ENCODE peak calls at places on chromosomes 7 and 10, in five cellular contexts. B, N, T, P and R are unnamed samples.
A peak's percentile ranks its signal among the peaks of the same experiment; 100 is the strongest.

GRCh38 chr10:53839437-53840039 is 961.5 kb downstream of the PCDH15 start:
- DNase-seq in P (peak; percentile 15), N (no peak), T (no peak), B (no peak), R (no peak)

GRCh38 chr10:70135684-70136083 is 3.1 kb upstream of the AIFM2 start:
- DNase-seq in P (no peak), B (no peak), N (no peak), T (no peak), R (no peak)

GRCh38 chr7:64887756-64888508 is 15.1 kb upstream of the ZNF273 start:
- DNase-seq in N (peak; percentile 85), P (no peak), T (peak; percentile 30), B (no peak), R (no peak)

GRCh38 chr10:110395350-110396283 is 90.9 kb upstream of the SMNDC1 start:
- DNase-seq in B (peak; percentile 96), T (no peak), N (peak; percentile 72), P (peak; percentile 99), R (peak; percentile 86)

GRCh38 chr10:33291053-33291592 is 43.3 kb downstream of the NRP1 start:
- DNase-seq in N (no peak), P (peak; percentile 87), B (no peak), T (no peak), R (peak; percentile 43)

GRCh38 chr10:15368456-15368855 is 2.6 kb downstream of the FAM171A1 start:
- DNase-seq in T (no peak), P (no peak), N (no peak), B (no peak), R (no peak)

GRCh38 chr7:5283421-5284303 is 919 bp downstream of the SLC29A4 start:
- DNase-seq in P (no peak), B (no peak), N (no peak), T (no peak), R (no peak)

GRCh38 chr10:23499317-23499716 is 60.4 kb downstream of the OTUD1 start:
- DNase-seq in N (no peak), B (no peak), T (no peak), P (no peak), R (no peak)

GRCh38 chr7:39631736-39632304 is 8.4 kb downstream of the RALA start:
- DNase-seq in T (no peak), P (peak; percentile 43), N (no peak), B (no peak), R (no peak)

GRCh38 chr7:29287366-29287765 is 92.8 kb downstream of the CHN2 start:
- DNase-seq in T (no peak), P (peak; percentile 31), N (no peak), B (peak; percentile 64), R (no peak)

GRCh38 chr7:85184599-85185354 is 2.1 kb downstream of the SEMA3D start:
- DNase-seq in N (peak; percentile 63), B (no peak), T (no peak), P (peak; percentile 37), R (no peak)

GRCh38 chr7:20786779-20787651 is at the start of gene SP8:
- DNase-seq in P (peak; percentile 11), B (no peak), N (peak; percentile 92), T (no peak), R (no peak)

GRCh38 chr7:130294314-130294713 is 1.4 kb downstream of the CPA4 start:
- DNase-seq in T (no peak), B (no peak), P (peak; percentile 74), N (no peak), R (peak; percentile 32)

GRCh38 chr10:126521354-126521753 is 133.1 kb upstream of the ADAM12 start:
- DNase-seq in N (no peak), T (no peak), B (peak; percentile 27), P (no peak), R (no peak)

GRCh38 chr7:50632561-50633413 is 67.6 kb upstream of the DDC start:
- DNase-seq in N (peak; percentile 89), B (peak; percentile 19), P (peak; percentile 50), T (peak; percentile 54), R (no peak)

GRCh38 chr7:30468791-30469190 is 9.8 kb downstream of the NOD1 start:
- DNase-seq in N (no peak), T (no peak), P (peak; percentile 41), B (no peak), R (no peak)

GRCh38 chr10:123213192-123213591 is 59.0 kb downstream of the BUB3 start:
- DNase-seq in B (no peak), T (no peak), P (no peak), N (no peak), R (no peak)

GRCh38 chr7:100119701-100120517 is 475 bp downstream of the CNPY4 start:
- DNase-seq in T (peak; percentile 69), N (peak; percentile 90), P (peak; percentile 58), B (no peak), R (no peak)

GRCh38 chr7:4603843-4604231 is 78.3 kb upstream of the FOXK1 start:
- DNase-seq in N (no peak), B (no peak), T (no peak), P (no peak), R (no peak)

GRCh38 chr10:18005781-18006456 is 54.2 kb downstream of the SLC39A12 start:
- DNase-seq in N (no peak), B (no peak), T (no peak), P (peak; percentile 88), R (peak; percentile 67)

GRCh38 chr10:62093863-62094291 is 174.8 kb downstream of the RTKN2 start:
- DNase-seq in N (no peak), P (peak; percentile 79), T (no peak), B (no peak), R (peak; percentile 67)

GRCh38 chr7:47783456-47784240 is 164.6 kb downstream of the PKD1L1 start:
- DNase-seq in N (no peak), B (peak; percentile 77), P (peak; percentile 98), T (no peak), R (peak; percentile 87)

GRCh38 chr10:124013916-124014315 is 79.5 kb downstream of the CHST15 start:
- DNase-seq in P (no peak), N (no peak), T (no peak), B (no peak), R (no peak)

GRCh38 chr7:140656548-140657515 is 15.9 kb upstream of the ADCK2 start:
- DNase-seq in N (no peak), P (peak; percentile 70), B (no peak), T (peak; percentile 54), R (no peak)

GRCh38 chr10:75035975-75036708 is 75.3 kb upstream of the SAMD8 start:
- DNase-seq in N (no peak), T (no peak), B (no peak), P (peak; percentile 68), R (no peak)

GRCh38 chr7:76225379-76225778 is 23.7 kb downstream of the SRRM3 start:
- DNase-seq in T (no peak), B (no peak), P (peak; percentile 23), N (peak; percentile 93), R (no peak)

GRCh38 chr10:86363184-86363832 is 3.3 kb downstream of the GRID1 start:
- DNase-seq in N (peak; percentile 92), B (no peak), P (no peak), T (no peak), R (no peak)

GRCh38 chr7:88106430-88106829 is 113.4 kb downstream of the SRI start:
- DNase-seq in B (no peak), T (no peak), P (no peak), N (no peak), R (no peak)

DNA sequence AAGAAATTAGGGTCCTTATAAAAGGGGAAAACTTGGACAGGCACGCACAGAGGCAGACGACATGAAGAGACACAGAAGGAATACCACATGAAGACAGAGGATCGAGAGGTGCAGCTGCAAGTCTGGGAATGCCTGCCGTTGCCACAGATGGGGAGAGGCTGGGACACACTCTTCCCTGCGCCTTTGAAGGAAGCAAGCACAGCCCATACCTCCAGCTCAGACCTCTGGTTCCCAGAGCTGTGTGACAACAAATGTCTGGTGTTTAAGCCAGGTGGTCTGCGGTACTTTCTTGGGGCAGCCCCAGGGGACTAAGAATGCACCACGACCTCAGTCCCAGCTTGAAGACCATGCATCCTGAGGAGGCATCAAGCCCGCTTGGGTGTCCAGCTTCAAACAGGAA is 18.3 kb downstream of the INSIG1 start:
- DNase-seq in N (peak; percentile 32), P (no peak), T (no peak), B (no peak), R (no peak)
- H3K27ac ChIP-seq in N (no peak overlapping the region), P (no peak overlapping the region), T (no peak overlapping the region), B (no peak overlapping the region), R (no peak overlapping the region)

DNA sequence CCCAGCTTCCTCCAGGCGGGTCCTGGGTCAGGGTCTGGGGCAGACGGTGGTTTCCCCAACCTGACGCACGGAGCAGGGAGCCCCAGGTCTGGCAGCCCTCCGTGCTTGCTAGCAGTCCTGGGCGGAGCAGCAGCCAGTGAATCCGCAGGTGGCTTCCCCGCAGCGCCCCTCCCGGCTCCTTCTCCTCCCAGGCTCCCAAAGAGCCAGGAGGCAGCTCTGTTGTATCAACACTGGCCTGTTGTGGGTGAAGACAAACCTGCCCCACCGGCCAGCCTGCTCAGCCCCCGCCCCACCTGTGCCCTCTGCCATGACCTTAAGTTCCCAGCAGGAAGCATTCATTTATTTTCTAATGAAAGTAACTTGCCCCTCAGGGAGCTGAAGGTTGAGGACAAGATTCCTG is 24.0 kb upstream of the TMEM213 start:
- DNase-seq in T (no peak), B (no peak), N (peak; percentile 89), P (no peak), R (no peak)
- H3K4me3 ChIP-seq in T (no peak overlapping the region), B (no peak overlapping the region), N (no peak overlapping the region), P (no peak overlapping the region), R (no peak overlapping the region)

DNA sequence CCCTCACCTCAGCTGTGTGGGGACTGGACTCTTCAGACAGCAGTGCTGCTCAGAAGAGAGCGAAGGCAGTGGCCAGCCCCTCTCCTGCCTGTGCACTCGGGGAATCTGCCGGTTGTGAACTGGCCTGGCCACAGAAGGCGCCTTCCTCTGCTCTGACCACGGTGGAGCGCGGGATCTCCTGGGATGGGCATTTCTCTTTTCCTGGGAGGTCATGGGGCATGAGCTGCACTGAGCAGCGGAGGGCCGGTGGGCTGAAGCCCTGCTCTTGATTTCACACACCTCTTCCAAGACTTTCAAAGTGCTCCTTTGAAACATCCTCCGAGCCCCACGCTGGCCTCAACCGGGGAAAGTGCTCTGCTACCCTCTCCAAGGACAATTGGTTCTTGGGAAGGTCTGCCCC is 125.6 kb upstream of the FAM20C start:
- DNase-seq in T (no peak), B (no peak), N (no peak), P (no peak), R (no peak)
- H3K27ac ChIP-seq in T (no peak overlapping the region), B (no peak overlapping the region), N (no peak overlapping the region), P (no peak overlapping the region), R (no peak overlapping the region)

GRCh38 chr7:150435390-150436073 is 14.9 kb upstream of the GIMAP8 start:
- DNase-seq in T (peak; percentile 92), B (no peak), N (no peak), P (no peak), R (no peak)
- H3K4me3 ChIP-seq in T (no peak overlapping the region), B (no peak overlapping the region), N (no peak overlapping the region), P (no peak overlapping the region), R (no peak overlapping the region)

GRCh38 chr10:930415-931325 is 835 bp downstream of the LARP4B start:
- DNase-seq in T (peak; percentile 24), B (no peak), P (peak; percentile 30), N (peak; percentile 81), R (no peak)
- H3K27ac ChIP-seq in T (peak overlapping the region; percentile 99), B (peak overlapping the region; percentile 94), P (peak overlapping the region; percentile 76), N (peak overlapping the region; percentile 62), R (peak overlapping the region; percentile 65)